ENCODE peak calls at places on chromosomes 5 and 9, in nine cellular contexts. X is KBM-7, Y is NCI-H1417, M is CD14-positive monocyte, Z is neuronal stem cell, Q is GM23248, F is IMR-90, H is iPS-NIHi11, R is lower leg skin. T is an unnamed sample.

GRCh38 chr5:14659821-14660607 is 4.5 kb upstream of the OTULIN start:
- DNase-seq in Z (no peak), M (no peak), R (no peak), X (peak), Q (peak), H (no peak), F (peak), Y (no peak), T (no peak)

GRCh38 chr5:124790895-124791732 is 44.7 kb upstream of the ZNF608 start:
- DNase-seq in M (no peak), F (peak), H (peak), Z (no peak), Q (peak), X (no peak), Y (peak), R (no peak), T (no peak)

GRCh38 chr5:173010021-173010420 is 26.4 kb downstream of the ATP6V0E1 start:
- DNase-seq in X (no peak), H (no peak), Z (no peak), F (peak), Q (peak), R (no peak), M (no peak), Y (no peak), T (no peak)

GRCh38 chr5:178525906-178526732 is 64.1 kb downstream of the COL23A1 start:
- DNase-seq in Z (no peak), H (no peak), Y (no peak), Q (no peak), R (no peak), F (no peak), X (no peak), M (no peak), T (no peak)

GRCh38 chr9:135310134-135310533 is 169.4 kb upstream of the PPP1R26 start:
- DNase-seq in R (no peak), Z (no peak), Y (no peak), X (no peak), Q (no peak), H (no peak), F (no peak), M (no peak), T (no peak)

GRCh38 chr5:157216395-157217142 is 35.9 kb downstream of the ITK start:
- DNase-seq in F (no peak), M (no peak), Q (no peak), X (no peak), Y (no peak), R (no peak), Z (no peak), H (no peak), T (no peak)

GRCh38 chr9:13487936-13488335 is 208.4 kb upstream of the MPDZ start:
- DNase-seq in Z (no peak), R (no peak), X (no peak), H (no peak), F (no peak), M (no peak), Y (no peak), Q (no peak), T (no peak)

GRCh38 chr5:172765766-172766286 is 5.2 kb downstream of the DUSP1 start:
- DNase-seq in F (peak), R (no peak), M (peak), Y (no peak), Q (peak), H (no peak), X (no peak), Z (no peak), T (no peak)

GRCh38 chr5:57303985-57304384 is 130.1 kb downstream of the GPBP1 start:
- DNase-seq in Y (no peak), F (no peak), Z (no peak), H (peak), M (no peak), R (no peak), X (no peak), Q (no peak), T (no peak)

GRCh38 chr5:154588091-154588762 is 110.2 kb upstream of the HAND1 start:
- DNase-seq in H (no peak), R (no peak), Z (no peak), Y (no peak), F (no peak), Q (no peak), X (no peak), M (no peak), T (no peak)

GRCh38 chr9:83334320-83334719 is 203.9 kb downstream of the FRMD3 start:
- DNase-seq in Y (peak), Q (peak), X (peak), Z (peak), M (peak), F (peak), R (peak), H (peak), T (peak)

GRCh38 chr9:79028101-79028500 is 543.7 kb upstream of the TLE4 start:
- DNase-seq in X (no peak), Q (peak), F (peak), Y (peak), Z (no peak), H (no peak), R (no peak), M (no peak), T (no peak)

GRCh38 chr5:137114529-137114928 is 384.6 kb downstream of the SPOCK1 start:
- DNase-seq in Y (peak), R (no peak), X (no peak), Q (peak), F (peak), H (no peak), Z (no peak), M (no peak), T (no peak)

GRCh38 chr9:73577867-73578266 is 426.2 kb downstream of the ANXA1 start:
- DNase-seq in F (no peak), R (no peak), Y (peak), M (no peak), Z (no peak), Q (peak), X (no peak), H (no peak), T (no peak)

GRCh38 chr9:124392254-124392653 is 23.0 kb downstream of the PSMB7 start:
- DNase-seq in Q (no peak), M (peak), H (no peak), Z (no peak), F (no peak), X (no peak), R (no peak), Y (no peak), T (no peak)

GRCh38 chr5:145965804-145966203 is 29.4 kb downstream of the SH3RF2 start:
- DNase-seq in Q (no peak), M (no peak), H (no peak), X (no peak), Y (no peak), R (no peak), F (no peak), Z (no peak), T (no peak)

GRCh38 chr5:154826-155225 is 36.5 kb upstream of the LRRC14B start:
- DNase-seq in F (no peak), X (no peak), Z (no peak), Y (no peak), R (no peak), M (no peak), H (no peak), Q (no peak), T (no peak)

GRCh38 chr9:70389642-70390266 is 24.7 kb downstream of the KLF9 start:
- DNase-seq in Z (no peak), X (no peak), Y (no peak), R (no peak), Q (peak), M (no peak), F (peak), H (no peak), T (no peak)

GRCh38 chr5:12805165-12805698 is 901.0 kb upstream of the CTNND2 start:
- DNase-seq in Z (no peak), H (no peak), Y (peak), R (no peak), F (no peak), M (no peak), Q (no peak), X (no peak), T (no peak)

GRCh38 chr5:106451998-106452397 is 1218.7 kb downstream of the EFNA5 start:
- DNase-seq in R (no peak), M (no peak), H (no peak), Z (no peak), Y (no peak), Q (no peak), X (no peak), F (no peak), T (no peak)

GRCh38 chr5:41182666-41183065 is 30.7 kb downstream of the C6 start:
- DNase-seq in M (no peak), F (no peak), Z (no peak), R (no peak), H (no peak), X (no peak), Q (no peak), Y (no peak), T (no peak)

GRCh38 chr5:78974011-78974410 is 11.1 kb downstream of the ARSB start:
- DNase-seq in Y (peak), R (no peak), F (no peak), Q (no peak), Z (no peak), X (no peak), H (no peak), M (no peak), T (no peak)

GRCh38 chr9:120650352-120650751 is 63.9 kb downstream of the MEGF9 start:
- DNase-seq in Q (no peak), H (no peak), R (no peak), X (no peak), Z (no peak), Y (no peak), F (no peak), M (no peak), T (no peak)

GRCh38 chr5:112116372-112116771 is 302.7 kb downstream of the EPB41L4A start:
- DNase-seq in X (no peak), F (no peak), M (no peak), Q (no peak), H (no peak), R (no peak), Y (no peak), Z (no peak), T (no peak)

GRCh38 chr9:4965174-4965821 is 19.8 kb upstream of the JAK2 start:
- DNase-seq in R (no peak), H (no peak), Z (no peak), Y (no peak), X (no peak), Q (no peak), M (no peak), F (no peak), T (no peak)

GRCh38 chr5:94316916-94317838 is 301.2 kb downstream of the KIAA0825 start:
- DNase-seq in X (no peak), Q (no peak), Z (no peak), H (no peak), M (no peak), Y (no peak), F (peak), R (no peak), T (no peak)

GRCh38 chr5:115543931-115544370 is 624 bp downstream of the FEM1C start:
- DNase-seq in F (peak), R (peak), H (peak), Q (peak), X (peak), Z (peak), M (peak), Y (peak), T (no peak)

GRCh38 chr5:148147415-148147814 is 20.9 kb upstream of the SPINK14 start:
- DNase-seq in Z (no peak), R (no peak), X (no peak), Y (peak), F (no peak), H (no peak), M (no peak), Q (no peak), T (no peak)

GRCh38 chr5:112951124-112951702 is 25.4 kb upstream of the DCP2 start:
- DNase-seq in X (no peak), M (no peak), F (no peak), H (no peak), R (no peak), Y (no peak), Z (no peak), Q (no peak), T (no peak)

GRCh38 chr9:21801683-21802417 is 586 bp upstream of the MTAP start:
- DNase-seq in R (peak), Q (peak), M (no peak), H (peak), X (no peak), Z (peak), Y (no peak), F (peak), T (peak)

GRCh38 chr5:151351675-151352074 is 4.3 kb upstream of the SLC36A2 start:
- DNase-seq in Y (no peak), R (no peak), M (no peak), Z (no peak), X (no peak), Q (no peak), F (no peak), H (no peak), T (no peak)

GRCh38 chr5:82396871-82397514 is 118.8 kb upstream of the RPS23 start:
- DNase-seq in H (no peak), X (no peak), R (peak), Y (peak), M (no peak), Q (peak), Z (no peak), F (peak), T (no peak)

GRCh38 chr9:135743021-135743420 is 41.0 kb downstream of the KCNT1 start:
- DNase-seq in R (no peak), Y (no peak), H (no peak), F (no peak), M (no peak), X (no peak), Z (no peak), Q (no peak), T (no peak)

GRCh38 chr5:166165600-166165999 is 2125.8 kb upstream of the WWC1 start:
- DNase-seq in Q (no peak), R (no peak), F (no peak), X (no peak), M (no peak), Z (peak), Y (peak), H (peak), T (peak)